ENCODE peak calls at places on chromosome 4, in nine cellular contexts. T, M, U, P, I, V, J, N and O are unnamed samples. For H3K36me3 and H3K4me1, the result is how much of the 10 kb centered on the place peaks cover.

GRCh38 chr4:103303011-103303410 is 104.9 kb upstream of the CENPE start:
- DNase-seq in N (no peak), U (no peak), T (no peak), J (no peak), M (no peak), I (no peak), P (no peak), V (no peak), O (no peak)

GRCh38 chr4:101356928-101357327 is 9.6 kb upstream of the PPP3CA start:
- DNase-seq in I (no peak), P (no peak), J (no peak), V (no peak), M (no peak), N (peak), T (peak), U (peak), O (no peak)

GRCh38 chr4:40953253-40954118 is 203.7 kb downstream of the NSUN7 start:
- DNase-seq in P (no peak), V (no peak), I (no peak), N (no peak), T (no peak), J (no peak), M (no peak), U (no peak), O (peak)

GRCh38 chr4:166165829-166166420 is 292.9 kb downstream of the TLL1 start:
- DNase-seq in T (peak), J (no peak), N (no peak), U (peak), M (no peak), P (no peak), I (no peak), V (no peak), O (no peak)

GRCh38 chr4:26320159-26320452 is 708 bp upstream of the RBPJ start:
- DNase-seq in P (no peak), V (no peak), I (no peak), N (no peak), T (peak), M (no peak), J (no peak), U (no peak), O (no peak)

GRCh38 chr4:48767530-48767929 is 12.5 kb downstream of the FRYL start:
- DNase-seq in I (no peak), U (no peak), P (no peak), V (no peak), T (no peak), N (no peak), J (no peak), M (no peak), O (no peak)

GRCh38 chr4:110840221-110840654 is 217.4 kb upstream of the PITX2 start:
- DNase-seq in T (no peak), J (no peak), M (no peak), I (no peak), V (no peak), U (no peak), P (no peak), N (no peak), O (no peak)

GRCh38 chr4:46844325-46844917 is 64.6 kb downstream of the COX7B2 start:
- DNase-seq in I (no peak), N (peak), M (no peak), V (peak), J (no peak), U (peak), T (peak), P (no peak), O (no peak)

GRCh38 chr4:76960014-76960413 is 10.5 kb downstream of the SEPTIN11 start:
- DNase-seq in T (peak), M (no peak), I (no peak), P (no peak), N (no peak), J (no peak), V (no peak), U (no peak), O (no peak)

DNA sequence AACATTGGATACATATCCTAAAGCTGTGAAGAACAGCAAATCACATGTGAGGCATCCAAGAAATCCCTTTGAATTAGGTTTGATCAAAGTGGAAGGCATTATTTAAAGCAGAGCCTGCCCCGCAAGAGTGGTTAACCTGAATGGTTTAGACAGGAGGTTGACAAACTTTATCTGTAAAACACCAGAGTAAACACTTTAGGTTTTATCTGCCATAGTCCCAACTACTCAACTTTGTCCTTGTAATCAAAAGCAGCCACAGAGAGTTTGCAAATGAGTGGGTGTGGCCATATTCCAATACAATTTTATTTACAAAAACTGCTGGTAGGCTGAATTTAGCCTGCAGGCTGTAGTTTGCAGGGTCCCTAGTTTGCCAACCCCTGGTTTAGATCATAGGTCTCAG is 25.2 kb upstream of the FGFBP2 start:
- DNase-seq in T (no peak), I (no peak), P (no peak), J (no peak), V (no peak), U (no peak), N (no peak), M (no peak), O (no peak)
- H3K36me3 ChIP-seq in T (under half), I (under half), P (under half), J (half or more), V (under half), U (under half), N (under half), M (under half), O (under half)

GRCh38 chr4:24001486-24001885 is 111.6 kb upstream of the PPARGC1A start:
- DNase-seq in J (no peak), P (no peak), M (no peak), T (no peak), V (no peak), U (no peak), N (no peak), I (no peak), O (no peak)

GRCh38 chr4:24002641-24002966 is 112.8 kb upstream of the PPARGC1A start:
- DNase-seq in T (no peak), U (no peak), V (no peak), M (no peak), P (no peak), N (no peak), J (no peak), I (no peak), O (no peak)

GRCh38 chr4:24003476-24003875 is 113.6 kb upstream of the PPARGC1A start:
- DNase-seq in V (no peak), P (no peak), J (no peak), N (no peak), U (no peak), T (no peak), I (no peak), M (no peak), O (no peak)

GRCh38 chr4:24003926-24004325 is 114.1 kb upstream of the PPARGC1A start:
- DNase-seq in J (no peak), M (no peak), T (no peak), U (no peak), V (no peak), P (no peak), I (no peak), N (no peak), O (no peak)

GRCh38 chr4:24001945-24002640 is 112.2 kb upstream of the PPARGC1A start:
- DNase-seq in J (no peak), V (no peak), U (no peak), M (no peak), T (no peak), I (no peak), P (no peak), N (no peak), O (no peak)
- TF ChIP-seq EP300 in J (no peak), V (no peak), U (no peak), M (no peak), T (no peak), I (no peak), P (no peak), N (no peak), O (no peak)

GRCh38 chr4:6941796-6942195 is 32.2 kb downstream of the TBC1D14 start:
- DNase-seq in U (no peak), P (no peak), I (no peak), N (no peak), J (no peak), T (no peak), M (no peak), V (no peak), O (no peak)
- H3K4me1 ChIP-seq in U (under half), P (under half), I (under half), N (under half), J (half or more), T (under half), M (under half), V (under half), O (under half)

GRCh38 chr4:2646386-2647149 is 109.6 kb downstream of the TNIP2 start:
- DNase-seq in U (no peak), P (peak), N (no peak), J (no peak), T (no peak), V (no peak), I (no peak), M (peak), O (no peak)
- H3K36me3 ChIP-seq in U (under half), P (half or more), N (half or more), J (under half), T (under half), V (under half), I (half or more), M (under half), O (half or more)

DNA sequence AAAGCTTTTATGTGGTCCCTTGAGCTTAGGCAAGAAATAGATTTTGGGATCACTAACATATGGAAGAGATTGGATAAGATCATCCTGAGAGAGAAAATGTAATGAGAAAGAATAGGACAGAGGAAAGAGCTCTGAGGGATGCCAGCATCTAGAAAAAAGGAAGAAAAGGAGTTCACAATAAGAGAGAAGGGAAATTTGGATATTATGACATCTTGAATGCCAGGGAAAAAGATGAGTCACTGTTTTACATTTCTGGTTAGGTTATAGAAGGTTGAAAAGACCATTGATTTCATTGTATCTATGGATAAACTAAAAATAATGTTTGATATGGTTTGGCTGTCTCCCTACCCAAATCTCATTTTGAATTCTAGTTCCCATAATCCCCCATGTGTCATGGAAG is 208.5 kb downstream of the MAD2L1 start:
- DNase-seq in I (no peak), M (no peak), P (no peak), T (no peak), J (no peak), V (no peak), U (no peak), N (no peak), O (no peak)
- TF ChIP-seq EP300 in I (no peak), M (no peak), P (no peak), T (no peak), J (no peak), V (no peak), U (no peak), N (no peak), O (no peak)